ENCODE peak calls at places on chromosomes 16 and 17, in eight cellular contexts. P is neural progenitor cell, D is colonic mucosa, W is Panc1, V is SK-N-SH, U is neuronal stem cell, J is PC-9, R is upper lobe of right lung. H is an unnamed sample. For H3K4me1 and H3K36me3, the result is how much of the 10 kb centered on the place peaks cover.

GRCh38 chr17:20293501-20293900 is 173.8 kb downstream of the LGALS9B start:
- DNase-seq in P (no peak), D (no peak), W (no peak), V (no peak), U (no peak), J (no peak), R (no peak), H (no peak)

GRCh38 chr17:17669851-17670232 is 11.4 kb upstream of the RAI1 start:
- DNase-seq in P (no peak), D (no peak), W (no peak), V (no peak), U (no peak), J (no peak), R (no peak), H (no peak)

GRCh38 chr17:29215717-29216116 is 30.9 kb upstream of the CRYBA1 start:
- DNase-seq in P (no peak), D (no peak), W (no peak), V (no peak), U (no peak), J (no peak), R (no peak), H (no peak)

GRCh38 chr16:65468121-65468520 is 346.3 kb upstream of the CDH11 start:
- DNase-seq in P (no peak), D (no peak), W (no peak), V (no peak), U (no peak), J (no peak), R (no peak), H (no peak)

GRCh38 chr17:17675925-17676534 is 5.2 kb upstream of the RAI1 start:
- DNase-seq in P (no peak), D (peak), W (no peak), V (no peak), U (no peak), J (peak), R (no peak), H (no peak)

GRCh38 chr16:20734056-20734455 is 7.6 kb downstream of the THUMPD1 start:
- DNase-seq in P (no peak), D (no peak), W (no peak), V (no peak), U (no peak), J (no peak), R (no peak), H (no peak)

GRCh38 chr17:10741416-10742140 is 11.8 kb upstream of the TMEM220 start:
- DNase-seq in P (no peak), D (no peak), W (no peak), V (no peak), U (no peak), J (no peak), R (no peak), H (no peak)

GRCh38 chr17:32323784-32324590 is 18.0 kb downstream of the C17orf75 start:
- DNase-seq in P (peak), D (peak), W (no peak), V (peak), U (peak), J (no peak), R (no peak), H (peak)

GRCh38 chr17:3929181-3929580 is 12.9 kb upstream of the P2RX1 start:
- DNase-seq in P (no peak), D (no peak), W (no peak), V (no peak), U (no peak), J (no peak), R (no peak), H (no peak)

GRCh38 chr16:57123969-57124674 is 31.7 kb downstream of the CPNE2 start:
- DNase-seq in P (no peak), D (no peak), W (no peak), V (no peak), U (no peak), J (no peak), R (no peak), H (no peak)
- H3K4me1 ChIP-seq in P (under half), D (under half), W (under half), V (under half), U (under half), J (under half), R (under half), H (under half)

DNA sequence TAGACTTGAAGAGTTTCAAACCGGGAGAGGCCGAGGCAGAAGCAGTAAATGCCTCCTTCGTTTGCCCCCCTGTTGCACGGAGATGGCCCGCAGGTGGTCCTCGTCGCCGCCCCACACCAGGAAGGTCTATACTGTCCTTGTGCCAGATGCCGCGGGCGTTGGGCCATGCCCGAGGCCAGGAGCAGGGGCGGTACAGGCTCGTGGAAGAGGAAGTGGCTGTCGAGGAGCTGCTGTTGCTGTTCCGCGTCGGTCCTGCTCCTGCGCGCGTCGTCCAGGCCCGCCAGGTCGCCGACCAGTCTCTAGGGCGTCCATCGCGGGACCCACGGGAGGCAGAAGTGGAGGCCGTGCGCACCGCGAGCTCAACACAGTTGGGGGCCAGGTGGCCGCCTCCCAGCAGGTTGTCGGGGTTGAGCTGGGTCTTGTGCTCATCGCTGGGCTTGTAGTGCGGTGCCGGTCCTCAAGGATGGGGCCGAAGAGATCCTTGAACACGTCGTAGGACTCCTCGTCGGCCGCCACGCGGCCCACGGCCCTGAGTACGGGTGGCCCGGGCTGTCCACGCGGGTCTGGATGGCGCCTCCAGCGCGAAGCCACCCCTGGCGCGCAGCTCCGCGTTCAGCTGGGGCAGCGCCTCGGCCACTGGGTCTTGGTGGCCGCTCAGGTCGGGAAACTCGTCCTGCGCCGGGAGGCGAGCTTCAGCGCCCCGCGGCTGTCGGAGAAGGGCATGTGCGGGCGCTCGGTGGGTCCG is 13.1 kb upstream of the C16orf87 start:
- DNase-seq in P (no peak), D (no peak), W (no peak), V (no peak), U (no peak), J (no peak), R (peak), H (no peak)
- H3K4me3 ChIP-seq in P (no peak), D (no peak), W (no peak), V (no peak), U (no peak), J (no peak), R (no peak), H (no peak)

DNA sequence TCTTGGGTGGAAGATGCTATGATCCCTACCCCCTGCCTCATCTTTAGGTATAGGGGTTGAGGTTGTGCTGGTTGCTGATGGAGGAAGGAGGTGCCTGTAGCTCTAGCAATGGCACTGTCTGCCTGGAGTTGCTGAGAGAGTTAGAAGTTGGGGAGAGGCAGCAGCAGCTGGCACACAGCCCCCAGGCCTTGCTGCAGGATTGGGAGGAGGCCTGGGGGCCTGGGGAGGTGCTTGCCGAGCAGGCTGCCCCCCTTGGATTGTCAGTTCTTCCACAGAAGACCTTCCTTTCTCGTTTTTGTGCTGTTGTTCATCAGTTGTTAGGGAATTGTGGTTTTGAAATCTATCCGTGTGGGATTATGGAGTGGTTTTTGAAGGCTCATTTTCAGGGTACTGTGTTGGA is 52.9 kb downstream of the SEC14L1 start:
- DNase-seq in P (no peak), D (no peak), W (no peak), V (no peak), U (no peak), J (no peak), R (no peak), H (no peak)
- H3K36me3 ChIP-seq in P (under half), D (under half), W (under half), V (half or more), U (half or more), J (under half), R (half or more), H (half or more)

GRCh38 chr16:13324861-13325260 is 423.5 kb downstream of the SHISA9 start:
- DNase-seq in P (no peak), D (no peak), W (no peak), V (no peak), U (no peak), J (no peak), R (no peak), H (no peak)
- H3K4me1 ChIP-seq in P (under half), D (under half), W (under half), V (under half), U (under half), J (under half), R (under half), H (under half)

GRCh38 chr17:65699459-65699858 is 138.0 kb upstream of the AXIN2 start:
- DNase-seq in P (no peak), D (no peak), W (no peak), V (no peak), U (no peak), J (no peak), R (no peak), H (no peak)

GRCh38 chr17:65696739-65697394 is 135.4 kb upstream of the AXIN2 start:
- DNase-seq in P (no peak), D (no peak), W (no peak), V (no peak), U (no peak), J (no peak), R (no peak), H (peak)

GRCh38 chr17:65694601-65695000 is 133.2 kb upstream of the AXIN2 start:
- DNase-seq in P (no peak), D (no peak), W (no peak), V (no peak), U (no peak), J (no peak), R (no peak), H (no peak)

GRCh38 chr17:65698381-65699061 is 137.1 kb upstream of the AXIN2 start:
- DNase-seq in P (peak), D (no peak), W (no peak), V (no peak), U (peak), J (no peak), R (no peak), H (no peak)

DNA sequence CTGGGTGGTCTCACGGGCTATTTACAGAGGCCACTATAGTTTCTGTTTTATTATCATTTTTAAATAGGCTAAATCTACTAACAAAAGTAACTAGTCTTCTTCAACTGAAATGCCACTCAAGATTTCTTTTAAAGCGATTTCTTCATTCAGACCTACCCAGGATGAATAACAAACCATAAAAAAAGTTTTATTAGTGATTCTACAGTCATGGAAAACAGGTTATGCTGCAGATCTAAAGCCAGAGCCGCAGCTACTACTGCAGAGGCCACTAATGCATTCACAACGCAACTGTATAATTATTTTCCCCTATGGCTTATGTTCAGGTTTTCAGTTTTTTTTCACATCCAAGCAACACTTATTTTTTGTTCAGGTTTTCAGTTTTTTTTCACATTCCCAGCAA is 136.2 kb upstream of the AXIN2 start:
- DNase-seq in P (no peak), D (no peak), W (no peak), V (no peak), U (no peak), J (no peak), R (no peak), H (no peak)
- H3K4me3 ChIP-seq in P (peak), D (no peak), W (no peak), V (no peak), U (peak), J (no peak), R (no peak), H (no peak)

DNA sequence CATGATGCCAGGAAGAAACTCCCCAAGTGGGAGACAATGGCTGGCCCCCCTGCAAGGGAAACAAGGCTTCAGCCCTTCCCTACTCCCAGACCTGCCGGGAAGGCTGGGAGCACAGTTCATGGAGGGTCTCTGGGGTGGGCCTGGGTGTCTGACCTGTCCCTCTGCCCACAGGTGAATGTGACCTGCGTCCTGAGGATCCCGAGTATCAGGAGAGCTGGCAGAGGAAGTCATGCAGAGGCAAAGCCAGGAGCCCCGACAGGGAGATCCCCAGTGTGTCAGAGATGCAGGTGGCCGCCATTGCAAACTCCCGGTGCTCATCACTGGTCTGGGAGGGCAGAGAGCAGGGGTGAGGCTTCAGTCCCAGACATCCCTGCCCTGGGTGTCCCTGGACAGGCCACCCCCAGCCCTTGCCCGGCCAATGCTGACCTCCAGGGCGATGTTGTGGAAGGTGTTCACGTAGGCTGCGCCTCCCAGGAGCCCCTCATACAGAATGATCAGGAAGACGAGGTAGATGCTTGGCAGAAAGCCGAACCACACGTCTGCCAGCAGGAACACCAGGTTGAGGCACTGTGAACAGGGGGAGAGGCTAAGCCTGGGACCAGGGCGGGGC is 5.3 kb upstream of the NPIPB7 start:
- DNase-seq in P (no peak), D (peak), W (no peak), V (no peak), U (no peak), J (no peak), R (peak), H (no peak)
- H3K36me3 ChIP-seq in P (under half), D (under half), W (under half), V (under half), U (under half), J (under half), R (half or more), H (under half)

GRCh38 chr17:40552806-40553693 is 12.2 kb downstream of the CCR7 start:
- DNase-seq in P (no peak), D (peak), W (no peak), V (no peak), U (no peak), J (no peak), R (peak), H (no peak)

GRCh38 chr17:40554646-40555295 is 10.5 kb downstream of the CCR7 start:
- DNase-seq in P (no peak), D (no peak), W (no peak), V (no peak), U (no peak), J (no peak), R (peak), H (peak)

GRCh38 chr17:40555296-40556190 is 9.7 kb downstream of the CCR7 start:
- DNase-seq in P (no peak), D (no peak), W (no peak), V (no peak), U (no peak), J (no peak), R (peak), H (no peak)

GRCh38 chr17:40551874-40552768 is 13.2 kb downstream of the CCR7 start:
- DNase-seq in P (no peak), D (peak), W (peak), V (no peak), U (no peak), J (no peak), R (peak), H (peak)

GRCh38 chr17:40553694-40554534 is 11.4 kb downstream of the CCR7 start:
- DNase-seq in P (no peak), D (peak), W (no peak), V (no peak), U (no peak), J (no peak), R (peak), H (peak)
- H3K4me1 ChIP-seq in P (under half), D (under half), W (under half), V (under half), U (under half), J (under half), R (half or more), H (half or more)